ENCODE peak calls at places on chromosome 22, in four cellular contexts. M is K562, Y is A549, R is GM23338. N is an unnamed sample.

GRCh38 chr22:49243335-49243734 is 584.3 kb downstream of the BRD1 start:
- DNase-seq in R (no peak), M (no peak), Y (no peak), N (no peak)

GRCh38 chr22:50184541-50185383 is 951 bp upstream of the TRABD start:
- DNase-seq in Y (no peak), M (no peak), R (peak), N (no peak)

GRCh38 chr22:30251661-30252226 is 5.2 kb upstream of the LIF start:
- DNase-seq in R (no peak), M (no peak), Y (no peak), N (no peak)

GRCh38 chr22:48575567-48576332 is 1251.9 kb downstream of the BRD1 start:
- DNase-seq in M (no peak), R (no peak), Y (no peak), N (no peak)

GRCh38 chr22:45846952-45847351 is 130.0 kb downstream of the WNT7B start:
- DNase-seq in R (peak), Y (no peak), M (no peak), N (no peak)

GRCh38 chr22:20956258-20957117 is 10.6 kb upstream of the AIFM3 start:
- DNase-seq in M (no peak), R (peak), Y (peak), N (no peak)

GRCh38 chr22:22558071-22558971 is 744 bp downstream of the PRAME start:
- DNase-seq in M (peak), R (peak), Y (peak), N (no peak)

GRCh38 chr22:23639661-23640060 is 7.5 kb upstream of the DRICH1 start:
- DNase-seq in R (no peak), Y (no peak), M (no peak), N (no peak)

GRCh38 chr22:47954107-47954506 is 1191.7 kb downstream of the TBC1D22A start:
- DNase-seq in R (no peak), Y (no peak), M (no peak), N (no peak)

GRCh38 chr22:44173154-44173553 is 7.6 kb upstream of the PARVG start:
- DNase-seq in M (no peak), R (no peak), Y (no peak), N (no peak)

GRCh38 chr22:49290286-49290685 is 537.4 kb downstream of the BRD1 start:
- DNase-seq in Y (no peak), R (no peak), M (no peak), N (no peak)

GRCh38 chr22:49959782-49960158 is 802 bp upstream of the PIM3 start:
- DNase-seq in M (no peak), R (peak), Y (peak), N (no peak)

GRCh38 chr22:20857247-20857643 is 1.4 kb downstream of the PI4KA start:
- DNase-seq in M (no peak), Y (no peak), R (no peak), N (no peak)

GRCh38 chr22:37746366-37747089 is 49.7 kb downstream of the TRIOBP start:
- DNase-seq in M (peak), Y (no peak), R (no peak), N (no peak)

GRCh38 chr22:35037089-35037488 is 28.9 kb upstream of the ISX start:
- DNase-seq in R (peak), Y (no peak), M (peak), N (no peak)

GRCh38 chr22:37163618-37164534 is 14.2 kb upstream of the IL2RB start:
- DNase-seq in Y (no peak), M (no peak), R (no peak), N (no peak)

GRCh38 chr22:31104869-31105268 is 2.5 kb downstream of the SELENOM start:
- DNase-seq in M (no peak), R (peak), Y (no peak), N (no peak)

GRCh38 chr22:24180316-24181087 is 785 bp upstream of the SUSD2 start:
- DNase-seq in R (no peak), Y (no peak), M (no peak), N (no peak)

GRCh38 chr22:40982482-40983385 is 31.6 kb downstream of the RBX1 start:
- DNase-seq in Y (no peak), R (no peak), M (no peak), N (no peak)

GRCh38 chr22:49587987-49588386 is 239.7 kb downstream of the BRD1 start:
- DNase-seq in R (no peak), Y (no peak), M (no peak), N (no peak)

GRCh38 chr22:19479358-19480172 is at the start of gene CDC45:
- DNase-seq in M (peak), R (peak), Y (peak), N (peak)

GRCh38 chr22:49321477-49322055 is 506.1 kb downstream of the BRD1 start:
- DNase-seq in M (no peak), Y (no peak), R (no peak), N (no peak)

GRCh38 chr22:19932367-19933206 is 9.0 kb upstream of the COMT start:
- DNase-seq in R (no peak), Y (no peak), M (peak), N (no peak)

GRCh38 chr22:20766530-20766929 is 7.4 kb upstream of the SERPIND1 start:
- DNase-seq in Y (no peak), R (no peak), M (no peak), N (no peak)

GRCh38 chr22:21652547-21653545 is 10.7 kb downstream of the SDF2L1 start:
- DNase-seq in R (peak), Y (no peak), M (peak), N (no peak)

GRCh38 chr22:24434472-24435322 is 7.3 kb downstream of the ADORA2A start:
- DNase-seq in R (no peak), M (no peak), Y (no peak), N (no peak)

GRCh38 chr22:48761546-48761945 is 1066.1 kb downstream of the BRD1 start:
- DNase-seq in Y (no peak), M (no peak), R (no peak), N (no peak)

GRCh38 chr22:23874871-23875270 is 17.2 kb downstream of the SLC2A11 start:
- DNase-seq in M (no peak), Y (no peak), R (no peak), N (no peak)

GRCh38 chr22:50008151-50009040 is 4.2 kb downstream of the IL17REL start:
- DNase-seq in R (peak), M (no peak), Y (no peak), N (no peak)

GRCh38 chr22:30204742-30205111 is 41.8 kb downstream of the LIF start:
- DNase-seq in R (no peak), M (no peak), Y (no peak), N (no peak)

GRCh38 chr22:21031545-21032036 is 770 bp downstream of the SLC7A4 start:
- DNase-seq in M (no peak), R (no peak), Y (no peak), N (no peak)

GRCh38 chr22:39239561-39240423 is 5.0 kb downstream of the PDGFB start:
- DNase-seq in R (no peak), Y (no peak), M (no peak), N (no peak)

GRCh38 chr22:39241632-39242388 is 3.0 kb downstream of the PDGFB start:
- DNase-seq in R (no peak), M (no peak), Y (no peak), N (no peak)

GRCh38 chr22:39242389-39242808 is 2.4 kb downstream of the PDGFB start:
- DNase-seq in R (peak), Y (no peak), M (no peak), N (no peak)

GRCh38 chr22:39242809-39243442 is 1.9 kb downstream of the PDGFB start:
- DNase-seq in M (peak), Y (no peak), R (peak), N (no peak)

DNA sequence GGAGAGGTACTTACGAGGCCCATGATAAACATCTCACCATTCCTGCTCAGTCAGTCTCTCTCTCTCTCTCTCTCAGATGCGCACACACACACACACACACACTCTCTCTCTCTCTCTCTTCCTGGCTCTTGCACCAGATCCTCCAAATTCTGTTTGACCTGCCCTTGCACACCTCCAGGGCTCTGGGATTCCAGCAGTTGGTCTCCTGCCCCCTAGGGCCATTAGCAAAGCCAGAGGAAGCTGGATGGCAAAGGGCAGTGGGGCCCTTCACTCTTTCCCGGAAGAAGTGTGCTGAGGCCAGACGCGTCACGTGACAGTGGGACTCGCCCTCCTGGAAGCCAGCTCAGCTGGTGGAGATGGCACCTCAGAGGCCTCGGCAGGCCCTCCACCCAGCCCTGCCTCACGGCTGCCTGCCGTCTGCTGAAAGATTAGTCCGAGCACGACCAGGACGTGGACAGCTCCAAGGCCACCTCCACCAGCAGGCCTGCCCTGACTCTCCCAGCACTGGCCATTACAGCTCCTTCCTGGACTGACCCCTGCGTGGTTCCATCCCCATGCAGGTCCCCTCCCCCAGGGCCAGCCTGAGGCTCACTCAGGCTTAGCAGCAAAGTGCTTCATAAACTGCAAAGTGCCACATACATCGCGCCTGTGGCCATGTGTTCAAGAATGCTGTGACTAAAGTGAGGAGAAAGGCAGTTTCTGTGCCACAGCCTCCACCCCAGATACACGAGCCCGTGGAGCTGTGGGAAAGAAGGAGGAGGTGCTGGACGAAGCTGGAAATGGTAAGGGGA is 3.7 kb downstream of the PDGFB start:
- DNase-seq in Y (peak), R (no peak), M (no peak), N (peak)
- TF ChIP-seq REST in Y (no peak), R (peak), M (peak), N (no peak)

DNA sequence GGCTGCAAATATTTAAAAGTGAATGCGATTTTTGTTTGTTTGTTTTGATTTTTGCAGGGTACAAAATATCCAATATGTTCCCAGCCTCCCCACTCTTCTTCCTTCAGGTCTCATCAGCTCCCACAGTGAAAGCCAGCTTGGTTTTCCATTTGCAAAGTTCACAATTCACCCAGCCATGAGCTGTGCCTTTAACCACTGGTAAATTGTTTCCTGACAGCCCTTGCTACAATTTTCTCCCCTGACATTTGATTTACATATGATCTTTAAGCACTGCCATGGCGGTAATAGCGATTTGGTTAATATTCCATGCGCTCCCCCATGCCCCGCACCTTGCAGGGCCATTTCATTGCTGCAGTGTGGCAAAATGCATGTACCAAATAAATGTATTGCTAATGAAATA is 385.9 kb downstream of the MIAT start:
- DNase-seq in Y (no peak), M (no peak), R (no peak), N (no peak)
- TF ChIP-seq REST in Y (no peak), M (no peak), R (no peak), N (no peak)

GRCh38 chr22:32979606-32980005 is 78.6 kb downstream of the SYN3 start:
- DNase-seq in M (no peak), R (no peak), Y (no peak), N (no peak)
- TF ChIP-seq REST in M (no peak), R (no peak), Y (no peak), N (no peak)

DNA sequence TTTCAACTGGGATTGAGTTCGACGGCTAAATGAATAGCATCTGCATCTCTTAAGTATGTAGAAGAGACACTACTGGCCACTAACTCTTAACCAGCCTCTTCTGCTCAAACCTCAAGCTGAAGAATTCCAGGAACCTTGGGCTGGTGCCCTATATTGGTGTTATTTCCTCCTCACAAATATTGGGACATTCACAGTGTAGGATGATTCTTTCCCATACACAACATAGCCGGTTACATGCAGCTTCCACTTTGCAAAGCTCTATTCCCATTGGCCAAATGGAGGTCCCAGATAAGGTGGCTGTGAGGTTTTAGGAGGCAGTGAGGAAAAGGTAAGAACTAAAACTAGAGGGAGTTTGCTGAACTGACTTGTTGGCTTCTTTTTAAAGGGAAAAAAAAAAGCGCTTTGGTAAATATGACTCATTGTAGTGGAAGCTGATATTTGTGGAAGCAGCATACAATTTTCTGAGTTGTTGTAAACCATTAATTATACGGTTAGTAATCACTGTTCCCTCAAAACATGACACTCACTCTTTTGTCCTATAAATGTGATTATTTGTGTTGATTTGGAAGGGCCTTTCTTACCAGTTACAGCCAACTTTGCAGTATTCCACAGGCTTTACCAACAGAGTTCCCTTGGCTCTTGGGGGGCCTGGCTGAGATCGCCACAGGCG is 17.6 kb downstream of the C22orf31 start:
- DNase-seq in Y (no peak), M (no peak), R (no peak), N (no peak)
- TF ChIP-seq REST in Y (no peak), M (no peak), R (no peak), N (no peak)